ENCODE peak calls at places on chromosomes 7 and 10, in four cellular contexts. H is neuronal stem cell, S is H1, D is H9. J is an unnamed sample.

GRCh38 chr10:126638542-126638941 is 32.0 kb downstream of the C10orf90 start:
- DNase-seq in H (no peak), S (no peak), D (no peak), J (no peak)

GRCh38 chr7:115038158-115038557 is 116.3 kb downstream of the MDFIC start:
- DNase-seq in H (no peak), S (no peak), D (no peak), J (no peak)

GRCh38 chr10:43594944-43595589 is 11.2 kb upstream of the ZNF485 start:
- DNase-seq in H (no peak), S (no peak), D (no peak), J (peak; percentile 71)

GRCh38 chr7:126403040-126403439 is 849.7 kb downstream of the GRM8 start:
- DNase-seq in H (no peak), S (no peak), D (no peak), J (no peak)

GRCh38 chr10:45418859-45419672 is 45.0 kb downstream of the ALOX5 start:
- DNase-seq in H (peak; percentile 68), S (peak; percentile 44), D (peak; percentile 82), J (peak; percentile 66)

GRCh38 chr7:148142660-148143248 is 447.8 kb upstream of the C7orf33 start:
- DNase-seq in H (peak; percentile 17), S (no peak), D (no peak), J (peak; percentile 16)

GRCh38 chr7:5545529-5545928 is 121.9 kb upstream of the TNRC18 start:
- DNase-seq in H (no peak), S (no peak), D (no peak), J (no peak)

GRCh38 chr7:2843711-2844152 is 376 bp downstream of the GNA12 start:
- DNase-seq in H (no peak), S (no peak), D (no peak), J (peak; percentile 44)

GRCh38 chr10:23614483-23614882 is 175.6 kb downstream of the OTUD1 start:
- DNase-seq in H (no peak), S (no peak), D (no peak), J (no peak)

GRCh38 chr7:157011333-157012112 is 1.1 kb upstream of the MNX1 start:
- DNase-seq in H (no peak), S (no peak), D (peak; percentile 72), J (no peak)

GRCh38 chr7:13627455-13627854 is 362.0 kb downstream of the ETV1 start:
- DNase-seq in H (no peak), S (no peak), D (no peak), J (no peak)

DNA sequence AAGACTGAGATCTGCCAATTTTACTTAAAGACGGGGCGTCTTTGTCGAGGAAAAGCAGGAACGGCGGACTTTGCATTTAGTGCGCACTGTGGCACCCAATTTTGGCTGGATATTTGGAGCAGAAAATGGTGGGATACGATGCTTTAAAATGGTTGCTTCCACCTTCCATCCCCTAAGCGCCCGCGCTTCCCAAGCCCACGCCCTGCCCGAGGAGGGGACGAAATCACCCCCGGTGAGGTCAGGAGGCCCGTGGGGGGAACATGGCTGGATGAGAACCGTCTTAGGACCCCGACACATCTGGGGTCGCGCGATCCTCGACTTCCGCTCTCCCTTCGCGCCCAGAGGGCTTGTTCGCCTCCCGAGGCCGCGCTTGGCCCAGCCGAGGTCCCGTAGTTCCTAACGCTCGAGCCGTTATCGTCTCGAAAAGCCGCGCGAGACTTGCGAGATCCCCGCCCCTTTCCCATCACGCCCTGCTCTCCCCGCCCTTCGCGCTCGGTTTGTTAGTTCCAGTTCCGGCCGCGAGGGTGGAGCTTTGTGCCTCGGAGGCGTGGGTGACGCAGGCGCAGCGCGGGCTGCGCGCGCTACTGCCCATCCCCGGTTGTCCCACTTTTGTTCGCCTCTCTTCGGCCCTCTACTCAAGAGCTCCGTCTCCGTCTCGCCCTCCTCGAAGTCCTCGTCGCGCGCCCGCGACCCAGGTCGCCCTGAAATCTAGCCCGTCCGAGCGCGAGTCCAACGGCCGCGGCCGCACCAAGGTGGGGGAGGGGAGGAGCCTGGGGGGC is at the start of gene SRRT:
- DNase-seq in H (peak; percentile 97), S (peak; percentile 95), D (peak; percentile 97), J (peak; percentile 97)
- H3K18ac ChIP-seq in H (peak within 1 kb of the TSS; percentile 99), S (peak within 1 kb of the TSS; percentile 93), D (peak within 1 kb of the TSS; percentile 95), J (peak within 1 kb of the TSS; percentile 99)

DNA sequence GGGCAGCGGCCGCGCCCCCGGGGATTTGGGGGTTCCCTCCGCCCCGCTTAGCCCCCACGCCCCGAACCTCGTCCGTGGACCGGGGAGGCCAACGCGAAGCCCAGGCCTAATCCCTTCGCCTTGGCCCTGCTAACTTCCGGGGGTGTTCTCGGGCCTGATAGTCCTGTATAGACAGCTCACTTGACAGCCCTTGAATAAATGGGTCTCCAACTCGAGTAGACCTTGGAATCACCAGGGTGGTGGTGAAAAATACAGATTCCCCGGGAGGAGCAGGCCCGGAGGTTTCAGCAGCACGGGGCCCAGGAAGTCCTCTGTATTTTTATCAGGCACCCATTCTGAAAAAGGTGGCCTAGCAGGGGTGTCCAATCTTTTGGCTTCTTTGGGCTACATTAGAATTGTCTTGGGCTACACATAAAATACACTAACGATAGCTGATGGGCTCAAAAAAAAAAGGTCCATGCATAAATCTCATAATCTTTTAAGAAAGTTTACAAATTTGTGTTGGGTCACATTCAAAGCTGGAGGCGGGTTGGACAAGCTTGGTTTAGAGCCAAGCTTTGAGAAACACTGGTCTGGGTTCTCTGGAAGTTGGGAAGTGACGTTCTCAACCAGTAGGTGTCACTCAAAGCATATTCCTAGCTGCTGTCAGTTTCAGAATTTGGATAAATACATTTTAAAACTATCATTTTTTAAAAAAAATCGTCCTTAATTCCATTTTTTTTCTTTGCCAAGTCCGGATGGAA is 221.7 kb downstream of the PHTF2 start:
- DNase-seq in H (peak; percentile 41), S (no peak), D (no peak), J (peak; percentile 83)
- H2BK12ac ChIP-seq in H (no peak overlapping the region), S (no peak overlapping the region), D (no peak overlapping the region), J (peak overlapping the region; percentile 80)

DNA sequence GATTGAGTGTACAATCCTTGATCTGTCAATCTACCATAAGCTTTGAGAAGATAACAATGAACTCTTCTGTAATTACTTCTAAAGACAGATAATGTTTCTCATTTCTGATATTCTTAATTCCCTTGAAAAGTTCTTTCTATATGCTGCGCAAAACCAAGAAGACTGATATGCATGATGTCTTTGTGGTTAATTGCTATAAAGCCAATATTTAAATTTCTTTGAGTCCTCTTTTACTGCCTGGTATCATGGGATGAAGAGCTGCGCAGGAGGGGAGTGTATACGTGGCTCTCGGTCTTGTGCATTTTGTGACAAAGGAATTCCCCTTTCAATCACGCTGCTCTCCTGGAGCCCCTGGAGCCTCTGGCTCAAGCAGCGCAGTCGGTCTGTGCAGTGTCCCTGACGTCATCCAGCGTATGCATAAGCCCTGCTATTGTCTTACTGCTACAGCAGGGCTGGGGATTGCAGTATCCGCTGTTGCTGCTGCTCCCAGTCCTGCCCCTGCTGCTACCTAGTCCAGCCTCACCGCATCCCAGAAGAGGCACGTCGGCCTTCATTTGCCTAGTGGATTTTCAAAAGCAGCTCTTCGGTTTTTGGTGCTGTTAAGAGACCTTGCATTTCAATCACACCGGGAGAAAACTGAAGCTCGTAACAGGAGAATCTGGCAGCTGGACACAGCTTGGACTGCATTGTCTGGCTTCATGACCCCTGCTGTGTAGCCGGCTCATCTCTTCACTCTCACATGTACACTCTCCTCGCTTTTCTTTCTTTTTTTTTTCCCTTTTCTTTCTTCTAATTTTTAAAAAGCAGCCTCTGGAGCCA is 66.7 kb downstream of the ST7 start:
- DNase-seq in H (peak; percentile 85), S (no peak), D (peak; percentile 52), J (peak; percentile 94)
- H3K18ac ChIP-seq in H (peak overlapping the region; percentile 74), S (no peak overlapping the region), D (no peak overlapping the region), J (peak overlapping the region; percentile 7)

GRCh38 chr7:134739362-134739761 is 40.1 kb upstream of the CALD1 start:
- DNase-seq in H (no peak), S (no peak), D (no peak), J (no peak)
- H2BK12ac ChIP-seq in H (no peak overlapping the region), S (no peak overlapping the region), D (no peak overlapping the region), J (no peak overlapping the region)

DNA sequence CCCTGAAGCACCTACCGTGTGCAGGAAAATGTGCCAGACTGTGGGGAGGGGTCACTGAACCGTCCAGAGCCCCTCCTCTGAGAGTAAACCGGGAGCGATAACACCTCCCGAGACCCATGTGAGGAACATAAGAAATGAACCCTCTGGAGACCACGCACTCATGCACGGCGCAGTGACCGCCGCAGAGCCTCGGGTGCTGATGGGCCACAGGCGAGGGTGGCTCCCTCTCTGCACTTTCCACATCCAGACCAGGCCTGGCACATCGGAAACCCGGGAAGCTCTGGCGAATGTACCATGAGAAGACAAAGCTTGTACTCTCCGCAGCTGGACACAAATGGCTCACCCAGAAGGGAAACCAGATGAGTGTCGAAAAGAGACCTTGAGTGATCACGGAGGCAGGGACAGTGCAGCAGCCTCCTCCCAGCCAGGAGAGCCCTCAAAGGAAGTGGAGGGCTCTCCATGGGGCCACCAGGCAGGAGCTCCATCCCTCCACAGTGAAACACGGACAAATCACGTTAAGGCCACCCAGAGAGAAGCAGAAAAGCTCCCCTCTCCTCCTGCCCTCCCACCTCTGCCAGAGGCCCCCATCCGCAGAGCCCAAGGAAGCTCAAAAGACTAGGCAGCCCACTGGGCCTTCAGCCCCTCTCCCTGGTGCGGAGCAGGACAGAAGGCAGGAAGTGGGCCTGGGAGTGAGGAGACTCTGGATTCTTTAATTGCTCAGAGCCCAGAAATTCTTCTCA is 178.1 kb upstream of the PPP2R2D start:
- DNase-seq in H (no peak), S (no peak), D (peak; percentile 18), J (no peak)
- H3K18ac ChIP-seq in H (peak overlapping the region; percentile 65), S (no peak overlapping the region), D (no peak overlapping the region), J (no peak overlapping the region)